ENCODE peak calls at places on chromosomes 7 and 10, in ten cellular contexts. U is body of pancreas; V is heart left ventricle; Z is CD8-positive, alpha-beta T cell; C is neural progenitor cell; Y is IMR-90; N is K562; D is kidney epithelial cell; B is PC-3; G is PC-9. L is an unnamed sample.

GRCh38 chr10:132904169-132904813 is 38.1 kb downstream of the CFAP46 start:
- DNase-seq in U (peak; percentile 30), V (peak; percentile 36), Z (no peak), C (peak; percentile 63), Y (peak; percentile 24), N (peak; percentile 43), D (no peak), B (peak; percentile 68), G (peak; percentile 59), L (peak; percentile 72)

GRCh38 chr10:101123085-101123814 is 7.8 kb upstream of the TLX1 start:
- DNase-seq in U (no peak), V (no peak), Z (no peak), C (peak; percentile 75), Y (no peak), N (no peak), D (no peak), B (no peak), G (peak; percentile 9), L (peak; percentile 74)

GRCh38 chr10:133062635-133063034 is 25.1 kb upstream of the ADGRA1 start:
- DNase-seq in U (no peak), V (no peak), Z (no peak), C (no peak), Y (no peak), N (no peak), D (no peak), B (no peak), G (no peak), L (no peak)

GRCh38 chr7:136551618-136552017 is 316.8 kb upstream of the CHRM2 start:
- DNase-seq in U (no peak), V (no peak), Z (no peak), C (no peak), Y (no peak), N (no peak), D (no peak), B (no peak), G (no peak), L (no peak)

GRCh38 chr10:12633776-12634390 is 284.5 kb downstream of the CAMK1D start:
- DNase-seq in U (no peak), V (no peak), Z (no peak), C (peak; percentile 17), Y (no peak), N (no peak), D (no peak), B (no peak), G (no peak), L (no peak)

GRCh38 chr10:803041-803741 is 113.7 kb upstream of the DIP2C start:
- DNase-seq in U (no peak), V (no peak), Z (no peak), C (no peak), Y (no peak), N (no peak), D (no peak), B (no peak), G (no peak), L (no peak)

GRCh38 chr7:12207046-12207445 is 4.0 kb upstream of the TMEM106B start:
- DNase-seq in U (no peak), V (no peak), Z (no peak), C (no peak), Y (no peak), N (no peak), D (no peak), B (peak; percentile 56), G (no peak), L (no peak)

GRCh38 chr10:60305394-60305892 is 84.2 kb downstream of the ANK3 start:
- DNase-seq in U (no peak), V (no peak), Z (no peak), C (no peak), Y (peak; percentile 65), N (peak; percentile 58), D (no peak), B (no peak), G (no peak), L (no peak)

GRCh38 chr7:64997927-64998391 is 7.1 kb upstream of the ZNF117 start:
- DNase-seq in U (peak; percentile 83), V (no peak), Z (no peak), C (no peak), Y (peak; percentile 63), N (no peak), D (no peak), B (peak; percentile 90), G (peak; percentile 53), L (no peak)

GRCh38 chr10:15201589-15202300 is 33.3 kb upstream of the NMT2 start:
- DNase-seq in U (no peak), V (no peak), Z (no peak), C (no peak), Y (peak; percentile 50), N (no peak), D (peak; percentile 39), B (peak; percentile 46), G (no peak), L (no peak)

GRCh38 chr7:135160098-135160857 is 10.2 kb downstream of the CYREN start:
- DNase-seq in U (no peak), V (no peak), Z (no peak), C (no peak), Y (peak; percentile 67), N (peak; percentile 90), D (no peak), B (no peak), G (no peak), L (no peak)

GRCh38 chr7:75989726-75990388 is 4.5 kb downstream of the TMEM120A start:
- DNase-seq in U (peak; percentile 69), V (peak; percentile 81), Z (no peak), C (no peak), Y (no peak), N (no peak), D (no peak), B (no peak), G (no peak), L (no peak)

GRCh38 chr10:82924711-82925110 is 1049.7 kb downstream of the NRG3 start:
- DNase-seq in U (no peak), V (no peak), Z (no peak), C (no peak), Y (no peak), N (no peak), D (no peak), B (no peak), G (no peak), L (no peak)

GRCh38 chr10:52194188-52194587 is 119.9 kb upstream of the DKK1 start:
- DNase-seq in U (no peak), V (no peak), Z (no peak), C (no peak), Y (no peak), N (no peak), D (no peak), B (no peak), G (no peak), L (no peak)

GRCh38 chr7:47556511-47557180 is 25.3 kb downstream of the TNS3 start:
- DNase-seq in U (peak; percentile 28), V (no peak), Z (no peak), C (no peak), Y (no peak), N (no peak), D (no peak), B (peak; percentile 50), G (no peak), L (no peak)

GRCh38 chr7:38940774-38941173 is 31.8 kb upstream of the VPS41 start:
- DNase-seq in U (no peak), V (no peak), Z (no peak), C (no peak), Y (no peak), N (no peak), D (no peak), B (no peak), G (no peak), L (no peak)

GRCh38 chr7:8353991-8354390 is 79.4 kb upstream of the NXPH1 start:
- DNase-seq in U (no peak), V (no peak), Z (no peak), C (no peak), Y (no peak), N (no peak), D (no peak), B (no peak), G (no peak), L (no peak)

GRCh38 chr7:11642841-11643240 is 189.2 kb downstream of the THSD7A start:
- DNase-seq in U (no peak), V (no peak), Z (no peak), C (no peak), Y (no peak), N (no peak), D (no peak), B (no peak), G (no peak), L (no peak)

GRCh38 chr7:43868181-43868580 is 1.1 kb downstream of the MRPS24 start:
- DNase-seq in U (peak; percentile 33), V (no peak), Z (no peak), C (no peak), Y (no peak), N (peak; percentile 28), D (no peak), B (no peak), G (no peak), L (no peak)
- H3K4me3 ChIP-seq in U (no peak overlapping the region), V (peak overlapping the region; percentile 73), Z (no peak overlapping the region), C (peak overlapping the region; percentile 71), Y (peak overlapping the region; percentile 93), N (peak overlapping the region; percentile 71), D (peak overlapping the region; percentile 92), B (peak overlapping the region; percentile 96), G (peak overlapping the region; percentile 69), L (peak overlapping the region; percentile 80)

GRCh38 chr7:94412762-94413322 is 18.1 kb downstream of the COL1A2 start:
- DNase-seq in U (no peak), V (no peak), Z (no peak), C (no peak), Y (no peak), N (no peak), D (no peak), B (no peak), G (no peak), L (no peak)
- H3K36me3 ChIP-seq in U (no peaks in the 10 kb centered on the region), V (peaks cover 96% of the 10 kb centered on the region), Z (no peaks in the 10 kb centered on the region), C (no peaks in the 10 kb centered on the region), Y (peaks cover 87% of the 10 kb centered on the region), N (no peaks in the 10 kb centered on the region), D (no peaks in the 10 kb centered on the region), B (no peaks in the 10 kb centered on the region), G (no peaks in the 10 kb centered on the region), L (no peaks in the 10 kb centered on the region)

GRCh38 chr7:44104880-44105771 is 981 bp downstream of the AEBP1 start:
- DNase-seq in U (no peak), V (peak; percentile 64), Z (no peak), C (peak; percentile 51), Y (peak; percentile 46), N (no peak), D (peak; percentile 81), B (no peak), G (no peak), L (no peak)
- H3K4me3 ChIP-seq in U (no peak overlapping the region), V (peak overlapping the region; percentile 57), Z (peak overlapping the region; percentile 63), C (peak overlapping the region; percentile 54), Y (no peak overlapping the region), N (no peak overlapping the region), D (peak overlapping the region; percentile 62), B (no peak overlapping the region), G (no peak overlapping the region), L (peak overlapping the region; percentile 46)

DNA sequence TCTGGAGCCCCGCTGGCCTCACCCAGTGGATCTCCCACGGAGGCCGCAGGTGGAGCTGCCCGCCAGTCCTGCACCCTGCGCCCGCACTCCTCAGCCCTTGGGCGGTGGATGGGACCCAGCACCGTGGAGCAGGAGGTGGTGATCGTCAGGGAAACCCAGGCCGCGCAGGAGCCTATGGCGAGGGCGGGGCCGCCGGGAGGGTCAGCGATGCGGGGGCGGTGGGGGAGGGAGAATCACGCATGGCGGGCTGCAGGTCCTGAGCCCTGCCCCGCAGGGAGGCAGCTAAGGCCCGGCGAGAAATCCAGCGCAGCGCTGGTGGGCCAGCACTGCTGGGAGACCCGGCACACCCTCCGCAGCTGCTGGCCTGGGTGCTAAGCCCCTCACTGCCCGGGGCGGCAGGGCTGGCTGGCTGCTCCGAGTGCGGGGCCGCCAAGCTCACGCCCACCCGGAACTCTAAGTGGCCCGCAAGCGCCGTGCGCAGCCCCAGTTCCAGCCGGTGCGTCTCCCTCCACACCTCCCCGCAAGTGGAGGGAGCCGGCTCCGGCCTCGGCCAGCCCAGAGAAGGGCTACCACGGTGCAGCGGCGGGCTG is 524.8 kb upstream of the TPK1 start:
- DNase-seq in U (no peak), V (peak; percentile 55), Z (no peak), C (no peak), Y (no peak), N (no peak), D (no peak), B (no peak), G (no peak), L (no peak)
- H3K36me3 ChIP-seq in U (no peaks in the 10 kb centered on the region), V (no peaks in the 10 kb centered on the region), Z (no peaks in the 10 kb centered on the region), C (no peaks in the 10 kb centered on the region), Y (no peaks in the 10 kb centered on the region), N (no peaks in the 10 kb centered on the region), D (no peaks in the 10 kb centered on the region), B (no peaks in the 10 kb centered on the region), G (no peaks in the 10 kb centered on the region), L (no peaks in the 10 kb centered on the region)

L was measured in WERI-Rb-1.